ENCODE peak calls at places on chromosomes 13 and 19, in ten cellular contexts. G is cardiac muscle cell, W is ascending aorta, D is left ventricle myocardium inferior, H is thyroid gland, Y is HCT116, J is heart right ventricle, S is A549, E is heart left ventricle, I is colonic mucosa. L is an unnamed sample.
A peak's percentile ranks its signal among the peaks of the same experiment; 100 is the strongest.

GRCh38 chr13:90447735-90448103 is 899.8 kb upstream of the MIR17HG start:
- DNase-seq in G (peak; percentile 61), S (peak; percentile 36), H (no peak), I (no peak), D (no peak), Y (peak; percentile 1), W (no peak), J (no peak), E (no peak), L (no peak)

GRCh38 chr13:111115841-111116500 is 861 bp downstream of the ARHGEF7 start:
- DNase-seq in E (peak; percentile 76), W (no peak), Y (no peak), H (peak; percentile 9), G (peak; percentile 77), S (no peak), J (peak; percentile 78), D (peak; percentile 69), I (no peak), L (no peak)

GRCh38 chr13:113053801-113054604 is 51.6 kb upstream of the F7 start:
- DNase-seq in Y (no peak), W (no peak), G (no peak), D (peak; percentile 10), E (peak; percentile 7), S (no peak), J (no peak), H (no peak), I (no peak), L (no peak)

GRCh38 chr19:44845286-44845611 is 848 bp upstream of the NECTIN2 start:
- DNase-seq in Y (no peak), E (peak; percentile 43), G (no peak), H (no peak), W (no peak), D (no peak), I (no peak), S (no peak), J (no peak), L (no peak)

GRCh38 chr13:41200126-41200525 is 5.8 kb upstream of the KBTBD7 start:
- DNase-seq in S (no peak), J (no peak), I (no peak), H (no peak), D (no peak), Y (no peak), W (no peak), G (no peak), E (no peak), L (no peak)

GRCh38 chr19:9309974-9310446 is 372 bp upstream of the ZNF699 start:
- DNase-seq in D (peak; percentile 92), Y (peak; percentile 91), W (peak; percentile 65), S (peak; percentile 94), E (peak; percentile 94), J (peak; percentile 95), G (peak; percentile 94), I (peak; percentile 95), H (peak; percentile 92), L (peak; percentile 95)

GRCh38 chr13:79741006-79741405 is 260.1 kb downstream of the NDFIP2 start:
- DNase-seq in I (no peak), H (peak; percentile 39), G (peak; percentile 55), E (no peak), S (no peak), Y (no peak), D (no peak), J (peak; percentile 14), W (no peak), L (no peak)

GRCh38 chr19:32646556-32646955 is 28.4 kb downstream of the ANKRD27 start:
- DNase-seq in G (no peak), W (no peak), J (no peak), S (no peak), Y (no peak), E (no peak), H (no peak), I (no peak), D (no peak), L (no peak)

GRCh38 chr19:4635763-4636135 is 3.6 kb upstream of the TNFAIP8L1 start:
- DNase-seq in S (no peak), W (no peak), G (no peak), H (no peak), E (no peak), I (no peak), D (no peak), J (no peak), Y (no peak), L (no peak)

GRCh38 chr13:39317284-39317683 is 279.0 kb downstream of the NHLRC3 start:
- DNase-seq in G (peak; percentile 86), D (peak; percentile 37), H (peak; percentile 7), Y (no peak), W (no peak), J (peak; percentile 43), E (peak; percentile 68), S (no peak), I (no peak), L (no peak)

GRCh38 chr13:75832812-75833211 is 196.7 kb downstream of the LMO7 start:
- DNase-seq in H (no peak), Y (no peak), D (no peak), E (no peak), W (no peak), I (no peak), G (no peak), J (no peak), S (no peak), L (no peak)

GRCh38 chr19:13850910-13851753 is 25.8 kb upstream of the NANOS3 start:
- DNase-seq in J (peak; percentile 88), G (peak; percentile 92), E (peak; percentile 89), I (peak; percentile 80), W (peak; percentile 77), S (peak; percentile 95), D (peak; percentile 79), H (peak; percentile 77), Y (peak; percentile 89), L (peak; percentile 85)

GRCh38 chr19:47704024-47704423 is 9.2 kb upstream of the EHD2 start:
- DNase-seq in E (no peak), D (no peak), S (no peak), G (peak; percentile 74), I (no peak), J (no peak), W (no peak), H (no peak), Y (no peak), L (no peak)

DNA sequence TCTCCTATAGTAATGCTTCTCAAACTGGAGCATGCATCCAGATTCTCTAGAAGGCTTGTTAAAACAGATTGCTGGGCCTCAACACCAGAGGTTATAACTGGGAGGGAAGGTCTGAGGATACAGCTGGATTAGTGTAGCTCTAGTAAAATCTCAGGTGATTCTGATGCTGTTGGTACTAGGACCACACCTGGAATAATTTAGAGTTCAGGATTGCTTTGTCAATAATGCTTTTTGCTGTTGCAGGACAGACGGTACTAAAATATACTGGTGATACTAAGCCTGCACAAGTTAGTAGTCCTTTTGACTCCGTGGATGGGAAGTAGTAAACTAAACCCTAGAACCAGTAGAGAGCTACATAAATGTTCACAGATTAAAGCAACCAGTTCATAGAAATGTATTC is 258.1 kb upstream of the STARD13 start:
- DNase-seq in S (no peak), G (no peak), E (no peak), Y (no peak), W (no peak), J (no peak), I (no peak), H (no peak), D (no peak), L (no peak)
- TF ChIP-seq CTCF in S (no peak), G (no peak), E (no peak), Y (no peak), W (no peak), J (no peak), I (no peak), H (no peak), D (no peak), L (no peak)

DNA sequence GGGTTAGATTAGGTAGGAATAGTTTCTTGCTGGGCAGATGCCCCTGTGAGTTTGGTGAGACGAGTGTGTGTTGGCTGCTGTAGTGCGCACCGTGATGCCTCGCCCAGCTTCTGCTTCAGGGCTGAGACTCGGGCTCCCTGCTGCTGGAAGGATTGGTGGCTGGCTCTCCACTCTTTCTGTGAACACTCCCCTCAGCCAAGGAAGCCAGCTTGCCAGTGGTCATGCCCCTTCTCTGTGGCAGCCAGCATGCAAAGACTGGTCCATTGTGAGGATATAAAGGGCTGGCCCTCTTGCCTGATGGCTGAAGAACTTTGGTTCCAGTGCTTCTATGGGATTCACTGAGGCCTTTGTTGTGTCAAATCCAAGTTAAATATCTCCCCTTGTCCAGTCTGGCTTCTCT is 2.9 kb upstream of the HTR2A start:
- DNase-seq in W (no peak), G (no peak), D (no peak), S (no peak), Y (no peak), E (no peak), H (no peak), I (no peak), J (no peak), L (no peak)
- H3K27ac ChIP-seq in W (peak overlapping the region; percentile 12), G (no peak overlapping the region), D (no peak overlapping the region), S (no peak overlapping the region), Y (no peak overlapping the region), E (no peak overlapping the region), H (no peak overlapping the region), I (no peak overlapping the region), J (no peak overlapping the region), L (no peak overlapping the region)

GRCh38 chr13:71977028-71977427 is 110.0 kb upstream of the DACH1 start:
- DNase-seq in G (no peak), J (no peak), W (no peak), H (no peak), I (no peak), D (no peak), Y (no peak), S (no peak), E (no peak), L (no peak)

GRCh38 chr13:71979616-71980015 is 112.6 kb upstream of the DACH1 start:
- DNase-seq in S (peak; percentile 1), J (no peak), H (no peak), E (no peak), W (no peak), I (no peak), Y (peak; percentile 6), D (no peak), G (no peak), L (no peak)
- TF ChIP-seq CTCF in S (no peak), J (no peak), H (no peak), E (no peak), W (no peak), I (peak; percentile 17), Y (no peak), D (no peak), G (no peak), L (no peak)

DNA sequence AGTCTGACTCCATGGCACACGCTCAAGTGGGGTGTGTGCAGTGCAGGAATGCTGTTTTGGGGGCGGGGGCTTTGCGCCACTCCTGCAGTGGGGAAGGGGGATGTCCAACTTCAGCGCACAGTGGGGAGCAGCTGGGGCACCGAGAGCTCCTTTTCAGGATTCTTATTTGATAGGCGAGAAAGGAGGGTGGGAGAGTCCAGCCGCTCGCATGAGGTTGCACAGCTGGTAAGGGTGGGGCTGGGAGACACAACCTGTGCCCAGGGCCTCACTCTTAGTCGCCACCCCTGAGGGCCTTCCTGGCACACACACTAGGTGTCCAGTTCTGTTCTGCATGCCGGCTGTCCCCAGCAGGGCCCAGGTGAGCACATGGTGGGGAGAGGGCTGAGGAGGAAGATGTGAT is 190.8 kb downstream of the UQCRFS1 start:
- DNase-seq in J (no peak), Y (no peak), E (no peak), G (no peak), W (no peak), H (no peak), S (no peak), I (no peak), D (no peak), L (no peak)
- H3K27ac ChIP-seq in J (no peak overlapping the region), Y (no peak overlapping the region), E (no peak overlapping the region), G (no peak overlapping the region), W (no peak overlapping the region), H (no peak overlapping the region), S (no peak overlapping the region), I (no peak overlapping the region), D (no peak overlapping the region), L (no peak overlapping the region)

GRCh38 chr19:19385131-19385899 is 20.2 kb upstream of the GATAD2A start:
- DNase-seq in G (peak; percentile 100), Y (peak; percentile 99), D (peak; percentile 99), S (peak; percentile 99), J (peak; percentile 100), W (peak; percentile 100), I (peak; percentile 100), E (peak; percentile 100), H (peak; percentile 100), L (peak; percentile 99)
- TF ChIP-seq CTCF in G (no peak), Y (no peak), D (peak; percentile 44), S (no peak), J (peak; percentile 48), W (peak; percentile 28), I (no peak), E (no peak), H (no peak), L (no peak)

L was measured in lung.